ENCODE peak calls at places on chromosomes 2 and 18, in nine cellular contexts. One of them, this sample, is unnamed.
A peak's percentile ranks its signal among the peaks of the same experiment; 100 is the strongest.

GRCh38 chr2:110716959-110717645 is 15.3 kb upstream of the ACOXL start:
- DNase-seq in upper lobe of right lung: no peak
- DNase-seq in mesendoderm: no peak
- DNase-seq in GOT3: peak; percentile 15
- DNase-seq in NCI-H1105 treated with DMSO at 0.1 percent for 48 hours: no peak
- DNase-seq in activated gamma-delta T cell treated with Interleukin-2 at 50 U/mL for 16 hours: no peak
- DNase-seq in naive thymus-derived CD4-positive, alpha-beta T cell: no peak
- DNase-seq in NCI-H510A treated with DMSO at 0.1 percent for 48 hours: no peak
- DNase-seq in AG04449: no peak
- DNase-seq in this sample: no peak

GRCh38 chr18:41783065-41783818 is 171.8 kb upstream of the PIK3C3 start:
- DNase-seq in upper lobe of right lung: no peak
- DNase-seq in mesendoderm: no peak
- DNase-seq in GOT3: no peak
- DNase-seq in NCI-H1105 treated with DMSO at 0.1 percent for 48 hours: no peak
- DNase-seq in activated gamma-delta T cell treated with Interleukin-2 at 50 U/mL for 16 hours: no peak
- DNase-seq in naive thymus-derived CD4-positive, alpha-beta T cell: no peak
- DNase-seq in NCI-H510A treated with DMSO at 0.1 percent for 48 hours: no peak
- DNase-seq in AG04449: no peak
- DNase-seq in this sample: no peak

GRCh38 chr2:221555511-221555845 is 16.6 kb downstream of the EPHA4 start:
- DNase-seq in upper lobe of right lung: no peak
- DNase-seq in mesendoderm: no peak
- DNase-seq in GOT3: no peak
- DNase-seq in NCI-H1105 treated with DMSO at 0.1 percent for 48 hours: no peak
- DNase-seq in activated gamma-delta T cell treated with Interleukin-2 at 50 U/mL for 16 hours: no peak
- DNase-seq in naive thymus-derived CD4-positive, alpha-beta T cell: no peak
- DNase-seq in NCI-H510A treated with DMSO at 0.1 percent for 48 hours: no peak
- DNase-seq in AG04449: no peak
- DNase-seq in this sample: no peak

GRCh38 chr2:241901018-241901380 is 31.5 kb downstream of the RTP5 start:
- DNase-seq in upper lobe of right lung: peak; percentile 55
- DNase-seq in mesendoderm: no peak
- DNase-seq in GOT3: no peak
- DNase-seq in NCI-H1105 treated with DMSO at 0.1 percent for 48 hours: no peak
- DNase-seq in activated gamma-delta T cell treated with Interleukin-2 at 50 U/mL for 16 hours: no peak
- DNase-seq in naive thymus-derived CD4-positive, alpha-beta T cell: no peak
- DNase-seq in NCI-H510A treated with DMSO at 0.1 percent for 48 hours: no peak
- DNase-seq in AG04449: no peak
- DNase-seq in this sample: no peak

GRCh38 chr2:119218478-119219064 is 5.1 kb upstream of the STEAP3 start:
- DNase-seq in upper lobe of right lung: no peak
- DNase-seq in mesendoderm: peak; percentile 71
- DNase-seq in GOT3: no peak
- DNase-seq in NCI-H1105 treated with DMSO at 0.1 percent for 48 hours: peak; percentile 75
- DNase-seq in activated gamma-delta T cell treated with Interleukin-2 at 50 U/mL for 16 hours: no peak
- DNase-seq in naive thymus-derived CD4-positive, alpha-beta T cell: no peak
- DNase-seq in NCI-H510A treated with DMSO at 0.1 percent for 48 hours: peak; percentile 88
- DNase-seq in AG04449: no peak
- DNase-seq in this sample: no peak

GRCh38 chr2:11398710-11399109 is 54.3 kb upstream of the ROCK2 start:
- DNase-seq in upper lobe of right lung: peak; percentile 87
- DNase-seq in mesendoderm: peak; percentile 16
- DNase-seq in GOT3: no peak
- DNase-seq in NCI-H1105 treated with DMSO at 0.1 percent for 48 hours: peak; percentile 69
- DNase-seq in activated gamma-delta T cell treated with Interleukin-2 at 50 U/mL for 16 hours: no peak
- DNase-seq in naive thymus-derived CD4-positive, alpha-beta T cell: no peak
- DNase-seq in NCI-H510A treated with DMSO at 0.1 percent for 48 hours: peak; percentile 65
- DNase-seq in AG04449: no peak
- DNase-seq in this sample: no peak

GRCh38 chr2:40554665-40555294 is 102.9 kb upstream of the SLC8A1 start:
- DNase-seq in upper lobe of right lung: no peak
- DNase-seq in mesendoderm: peak; percentile 76
- DNase-seq in GOT3: no peak
- DNase-seq in NCI-H1105 treated with DMSO at 0.1 percent for 48 hours: peak; percentile 65
- DNase-seq in activated gamma-delta T cell treated with Interleukin-2 at 50 U/mL for 16 hours: peak; percentile 24
- DNase-seq in naive thymus-derived CD4-positive, alpha-beta T cell: peak; percentile 7
- DNase-seq in NCI-H510A treated with DMSO at 0.1 percent for 48 hours: peak; percentile 56
- DNase-seq in AG04449: no peak
- DNase-seq in this sample: peak; percentile 27

GRCh38 chr2:24418166-24418843 is 58.0 kb upstream of the ITSN2 start:
- DNase-seq in upper lobe of right lung: no peak
- DNase-seq in mesendoderm: peak; percentile 82
- DNase-seq in GOT3: no peak
- DNase-seq in NCI-H1105 treated with DMSO at 0.1 percent for 48 hours: no peak
- DNase-seq in activated gamma-delta T cell treated with Interleukin-2 at 50 U/mL for 16 hours: no peak
- DNase-seq in naive thymus-derived CD4-positive, alpha-beta T cell: no peak
- DNase-seq in NCI-H510A treated with DMSO at 0.1 percent for 48 hours: peak; percentile 10
- DNase-seq in AG04449: no peak
- DNase-seq in this sample: no peak

GRCh38 chr18:25289040-25289631 is 62.8 kb downstream of the ZNF521 start:
- DNase-seq in upper lobe of right lung: no peak
- DNase-seq in mesendoderm: peak; percentile 16
- DNase-seq in GOT3: no peak
- DNase-seq in NCI-H1105 treated with DMSO at 0.1 percent for 48 hours: no peak
- DNase-seq in activated gamma-delta T cell treated with Interleukin-2 at 50 U/mL for 16 hours: no peak
- DNase-seq in naive thymus-derived CD4-positive, alpha-beta T cell: no peak
- DNase-seq in NCI-H510A treated with DMSO at 0.1 percent for 48 hours: no peak
- DNase-seq in AG04449: peak; percentile 83
- DNase-seq in this sample: no peak

GRCh38 chr2:177679611-177680530 is 287.3 kb downstream of the AGPS start:
- DNase-seq in upper lobe of right lung: no peak
- DNase-seq in mesendoderm: no peak
- DNase-seq in GOT3: no peak
- DNase-seq in NCI-H1105 treated with DMSO at 0.1 percent for 48 hours: no peak
- DNase-seq in activated gamma-delta T cell treated with Interleukin-2 at 50 U/mL for 16 hours: no peak
- DNase-seq in naive thymus-derived CD4-positive, alpha-beta T cell: no peak
- DNase-seq in NCI-H510A treated with DMSO at 0.1 percent for 48 hours: no peak
- DNase-seq in AG04449: no peak
- DNase-seq in this sample: no peak

GRCh38 chr2:25294573-25295462 is 46.9 kb downstream of the DNMT3A start:
- DNase-seq in upper lobe of right lung: peak; percentile 89
- DNase-seq in mesendoderm: peak; percentile 40
- DNase-seq in GOT3: no peak
- DNase-seq in NCI-H1105 treated with DMSO at 0.1 percent for 48 hours: no peak
- DNase-seq in activated gamma-delta T cell treated with Interleukin-2 at 50 U/mL for 16 hours: peak; percentile 85
- DNase-seq in naive thymus-derived CD4-positive, alpha-beta T cell: peak; percentile 78
- DNase-seq in NCI-H510A treated with DMSO at 0.1 percent for 48 hours: peak; percentile 43
- DNase-seq in AG04449: no peak
- DNase-seq in this sample: no peak

GRCh38 chr2:235634435-235635152 is 140.8 kb downstream of the AGAP1 start:
- DNase-seq in upper lobe of right lung: no peak
- DNase-seq in mesendoderm: no peak
- DNase-seq in GOT3: no peak
- DNase-seq in NCI-H1105 treated with DMSO at 0.1 percent for 48 hours: no peak
- DNase-seq in activated gamma-delta T cell treated with Interleukin-2 at 50 U/mL for 16 hours: no peak
- DNase-seq in naive thymus-derived CD4-positive, alpha-beta T cell: no peak
- DNase-seq in NCI-H510A treated with DMSO at 0.1 percent for 48 hours: no peak
- DNase-seq in AG04449: no peak
- DNase-seq in this sample: no peak

GRCh38 chr2:160062283-160063005 is at the start of gene PLA2R1:
- DNase-seq in upper lobe of right lung: peak; percentile 74
- DNase-seq in mesendoderm: peak; percentile 78
- DNase-seq in GOT3: no peak
- DNase-seq in NCI-H1105 treated with DMSO at 0.1 percent for 48 hours: no peak
- DNase-seq in activated gamma-delta T cell treated with Interleukin-2 at 50 U/mL for 16 hours: no peak
- DNase-seq in naive thymus-derived CD4-positive, alpha-beta T cell: no peak
- DNase-seq in NCI-H510A treated with DMSO at 0.1 percent for 48 hours: no peak
- DNase-seq in AG04449: no peak
- DNase-seq in this sample: peak; percentile 32

GRCh38 chr2:165796129-165796528 is 2.1 kb upstream of the GALNT3 start:
- DNase-seq in upper lobe of right lung: no peak
- DNase-seq in mesendoderm: no peak
- DNase-seq in GOT3: no peak
- DNase-seq in NCI-H1105 treated with DMSO at 0.1 percent for 48 hours: no peak
- DNase-seq in activated gamma-delta T cell treated with Interleukin-2 at 50 U/mL for 16 hours: no peak
- DNase-seq in naive thymus-derived CD4-positive, alpha-beta T cell: no peak
- DNase-seq in NCI-H510A treated with DMSO at 0.1 percent for 48 hours: no peak
- DNase-seq in AG04449: no peak
- DNase-seq in this sample: no peak

GRCh38 chr18:67421666-67422065 is 94.9 kb downstream of the DSEL start:
- DNase-seq in upper lobe of right lung: no peak
- DNase-seq in mesendoderm: no peak
- DNase-seq in GOT3: no peak
- DNase-seq in NCI-H1105 treated with DMSO at 0.1 percent for 48 hours: no peak
- DNase-seq in activated gamma-delta T cell treated with Interleukin-2 at 50 U/mL for 16 hours: no peak
- DNase-seq in naive thymus-derived CD4-positive, alpha-beta T cell: no peak
- DNase-seq in NCI-H510A treated with DMSO at 0.1 percent for 48 hours: no peak
- DNase-seq in AG04449: no peak
- DNase-seq in this sample: no peak

GRCh38 chr2:72893594-72894319 is 6.5 kb downstream of the SPR start:
- DNase-seq in upper lobe of right lung: no peak
- DNase-seq in mesendoderm: peak; percentile 85
- DNase-seq in GOT3: no peak
- DNase-seq in NCI-H1105 treated with DMSO at 0.1 percent for 48 hours: no peak
- DNase-seq in activated gamma-delta T cell treated with Interleukin-2 at 50 U/mL for 16 hours: no peak
- DNase-seq in naive thymus-derived CD4-positive, alpha-beta T cell: no peak
- DNase-seq in NCI-H510A treated with DMSO at 0.1 percent for 48 hours: no peak
- DNase-seq in AG04449: no peak
- DNase-seq in this sample: peak; percentile 76

GRCh38 chr2:193963472-193964119 is 1693.4 kb upstream of the SLC39A10 start:
- DNase-seq in upper lobe of right lung: no peak
- DNase-seq in mesendoderm: peak; percentile 53
- DNase-seq in GOT3: no peak
- DNase-seq in NCI-H1105 treated with DMSO at 0.1 percent for 48 hours: no peak
- DNase-seq in activated gamma-delta T cell treated with Interleukin-2 at 50 U/mL for 16 hours: no peak
- DNase-seq in naive thymus-derived CD4-positive, alpha-beta T cell: no peak
- DNase-seq in NCI-H510A treated with DMSO at 0.1 percent for 48 hours: peak; percentile 46
- DNase-seq in AG04449: no peak
- DNase-seq in this sample: peak; percentile 5

GRCh38 chr2:238813109-238813508 is 34.8 kb upstream of the TWIST2 start:
- DNase-seq in upper lobe of right lung: no peak
- DNase-seq in mesendoderm: no peak
- DNase-seq in GOT3: no peak
- DNase-seq in NCI-H1105 treated with DMSO at 0.1 percent for 48 hours: no peak
- DNase-seq in activated gamma-delta T cell treated with Interleukin-2 at 50 U/mL for 16 hours: no peak
- DNase-seq in naive thymus-derived CD4-positive, alpha-beta T cell: no peak
- DNase-seq in NCI-H510A treated with DMSO at 0.1 percent for 48 hours: no peak
- DNase-seq in AG04449: no peak
- DNase-seq in this sample: no peak

GRCh38 chr18:45688834-45689233 is 35.1 kb upstream of the SLC14A1 start:
- DNase-seq in upper lobe of right lung: no peak
- DNase-seq in mesendoderm: no peak
- DNase-seq in GOT3: no peak
- DNase-seq in NCI-H1105 treated with DMSO at 0.1 percent for 48 hours: no peak
- DNase-seq in activated gamma-delta T cell treated with Interleukin-2 at 50 U/mL for 16 hours: peak; percentile 68
- DNase-seq in naive thymus-derived CD4-positive, alpha-beta T cell: peak; percentile 56
- DNase-seq in NCI-H510A treated with DMSO at 0.1 percent for 48 hours: no peak
- DNase-seq in AG04449: no peak
- DNase-seq in this sample: no peak

GRCh38 chr18:70195852-70196434 is 9.5 kb downstream of the RTTN start:
- DNase-seq in upper lobe of right lung: no peak
- DNase-seq in mesendoderm: peak; percentile 49
- DNase-seq in GOT3: no peak
- DNase-seq in NCI-H1105 treated with DMSO at 0.1 percent for 48 hours: peak; percentile 54
- DNase-seq in activated gamma-delta T cell treated with Interleukin-2 at 50 U/mL for 16 hours: no peak
- DNase-seq in naive thymus-derived CD4-positive, alpha-beta T cell: peak; percentile 17
- DNase-seq in NCI-H510A treated with DMSO at 0.1 percent for 48 hours: peak; percentile 48
- DNase-seq in AG04449: no peak
- DNase-seq in this sample: no peak

GRCh38 chr2:101277111-101277510 is 24.4 kb downstream of the CNOT11 start:
- DNase-seq in upper lobe of right lung: no peak
- DNase-seq in mesendoderm: peak; percentile 38
- DNase-seq in GOT3: no peak
- DNase-seq in NCI-H1105 treated with DMSO at 0.1 percent for 48 hours: no peak
- DNase-seq in activated gamma-delta T cell treated with Interleukin-2 at 50 U/mL for 16 hours: no peak
- DNase-seq in naive thymus-derived CD4-positive, alpha-beta T cell: no peak
- DNase-seq in NCI-H510A treated with DMSO at 0.1 percent for 48 hours: no peak
- DNase-seq in AG04449: no peak
- DNase-seq in this sample: no peak

GRCh38 chr2:239814136-239814916 is 210.8 kb downstream of the NDUFA10 start:
- DNase-seq in upper lobe of right lung: peak; percentile 65
- DNase-seq in mesendoderm: no peak
- DNase-seq in GOT3: no peak
- DNase-seq in NCI-H1105 treated with DMSO at 0.1 percent for 48 hours: no peak
- DNase-seq in activated gamma-delta T cell treated with Interleukin-2 at 50 U/mL for 16 hours: no peak
- DNase-seq in naive thymus-derived CD4-positive, alpha-beta T cell: no peak
- DNase-seq in NCI-H510A treated with DMSO at 0.1 percent for 48 hours: no peak
- DNase-seq in AG04449: no peak
- DNase-seq in this sample: no peak

GRCh38 chr2:156518160-156518559 is 82.0 kb downstream of the GPD2 start:
- DNase-seq in upper lobe of right lung: no peak
- DNase-seq in mesendoderm: no peak
- DNase-seq in GOT3: no peak
- DNase-seq in NCI-H1105 treated with DMSO at 0.1 percent for 48 hours: peak; percentile 30
- DNase-seq in activated gamma-delta T cell treated with Interleukin-2 at 50 U/mL for 16 hours: no peak
- DNase-seq in naive thymus-derived CD4-positive, alpha-beta T cell: no peak
- DNase-seq in NCI-H510A treated with DMSO at 0.1 percent for 48 hours: no peak
- DNase-seq in AG04449: no peak
- DNase-seq in this sample: no peak

This sample was measured in HTR-8/SVneo.